ENCODE peak calls at places on chromosomes 13 and 19, in eight cellular contexts. Z is K562, N is HepG2, P is GM23338, T is HCT116, F is GM12878, I is SK-N-SH, U is H1. M is an unnamed sample.

GRCh38 chr13:49580980-49581680 is 4.2 kb downstream of the RCBTB1 start:
- DNase-seq in N (no peak), U (no peak), T (no peak), I (no peak), Z (no peak), P (no peak), F (no peak), M (no peak)

GRCh38 chr19:29499261-29499920 is 26.4 kb upstream of the VSTM2B start:
- DNase-seq in U (no peak), N (no peak), T (no peak), P (peak; percentile 30), Z (no peak), F (no peak), I (no peak), M (no peak)

GRCh38 chr19:53621885-53622710 is 9.7 kb upstream of the DPRX start:
- DNase-seq in F (no peak), I (no peak), U (no peak), Z (no peak), P (no peak), T (no peak), N (peak; percentile 56), M (no peak)

GRCh38 chr13:33312150-33312908 is 26.8 kb upstream of the STARD13 start:
- DNase-seq in P (peak; percentile 37), F (no peak), U (no peak), Z (no peak), T (no peak), I (no peak), N (peak; percentile 14), M (peak; percentile 48)

GRCh38 chr13:35856084-35856483 is 275.1 kb downstream of the DCLK1 start:
- DNase-seq in T (no peak), I (no peak), P (peak; percentile 32), N (no peak), F (no peak), Z (no peak), U (no peak), M (no peak)

GRCh38 chr13:92354583-92354982 is 872.0 kb upstream of the GPC6 start:
- DNase-seq in F (no peak), N (no peak), T (no peak), U (no peak), P (no peak), Z (no peak), I (no peak), M (no peak)

GRCh38 chr13:56189439-56189838 is 951.3 kb upstream of the PRR20A start:
- DNase-seq in T (no peak), F (no peak), I (no peak), P (no peak), Z (no peak), N (no peak), U (no peak), M (no peak)

GRCh38 chr13:33110386-33110712 is 94.1 kb downstream of the KL start:
- DNase-seq in F (no peak), N (no peak), Z (no peak), P (no peak), T (no peak), I (no peak), U (no peak), M (no peak)

GRCh38 chr13:108662528-108662927 is 33.1 kb downstream of the MYO16 start:
- DNase-seq in T (no peak), Z (no peak), N (no peak), U (no peak), P (peak; percentile 4), I (no peak), F (no peak), M (no peak)

GRCh38 chr13:49495783-49496762 is at the start of gene PHF11:
- DNase-seq in I (peak; percentile 57), Z (peak; percentile 83), U (peak; percentile 83), N (peak; percentile 63), P (peak; percentile 78), T (no peak), F (peak; percentile 65), M (peak; percentile 58)

GRCh38 chr19:19738564-19738963 is 5.7 kb upstream of the ZNF14 start:
- DNase-seq in I (peak; percentile 4), F (no peak), P (no peak), N (no peak), Z (no peak), T (no peak), U (no peak), M (no peak)

GRCh38 chr13:26646603-26647002 is 89.1 kb downstream of the WASF3 start:
- DNase-seq in Z (no peak), N (no peak), P (peak; percentile 71), I (no peak), U (no peak), T (no peak), F (no peak), M (no peak)

GRCh38 chr19:48900477-48901452 is 653 bp downstream of the NUCB1 start:
- DNase-seq in N (peak; percentile 29), U (no peak), P (peak; percentile 58), T (no peak), I (peak; percentile 63), F (no peak), Z (peak; percentile 61), M (peak; percentile 29)

GRCh38 chr19:39506944-39507714 is 7.8 kb upstream of the SELENOV start:
- DNase-seq in I (peak; percentile 96), P (peak; percentile 90), F (no peak), U (peak; percentile 81), N (peak; percentile 60), Z (peak; percentile 91), T (no peak), M (peak; percentile 69)

GRCh38 chr13:65940720-65941119 is 1289.4 kb downstream of the PCDH9 start:
- DNase-seq in T (no peak), U (no peak), Z (no peak), I (no peak), P (no peak), F (no peak), N (no peak), M (no peak)

GRCh38 chr19:15452111-15453047 is 2.6 kb upstream of the WIZ start:
- DNase-seq in T (peak; percentile 91), N (peak; percentile 69), F (no peak), P (peak; percentile 99), U (peak; percentile 98), I (peak; percentile 98), Z (peak; percentile 98), M (peak; percentile 94)

DNA sequence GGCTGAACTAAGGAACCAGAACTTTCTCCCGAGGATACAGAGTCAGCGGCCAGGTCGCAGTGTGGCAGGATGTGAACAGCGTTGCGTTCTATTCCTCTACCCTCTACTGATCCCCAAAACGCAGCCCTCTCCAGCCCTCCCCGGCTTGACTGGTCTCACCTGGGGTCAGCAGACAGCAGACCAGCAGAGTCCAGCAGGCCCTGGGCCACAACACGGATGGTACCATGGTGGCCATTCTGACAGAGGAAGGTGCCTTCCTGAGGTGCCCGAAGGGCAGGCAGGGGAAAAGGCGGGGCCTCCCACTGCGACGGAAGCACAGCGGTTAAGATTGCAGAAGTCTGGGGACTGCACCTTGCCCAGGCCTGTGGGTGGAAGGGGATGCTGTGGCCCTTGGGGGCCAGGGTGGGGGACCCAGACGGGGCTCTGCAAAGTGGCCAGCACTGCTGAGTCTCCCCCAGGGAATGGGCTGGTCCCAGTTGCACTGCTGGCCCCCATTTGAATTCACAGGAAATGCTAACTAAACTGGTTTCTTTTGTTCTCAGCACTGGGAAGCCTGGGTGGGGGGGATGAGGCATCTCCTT is at the start of gene ICAM3:
- DNase-seq in Z (no peak), I (no peak), N (no peak), U (peak; percentile 64), F (peak; percentile 43), T (no peak), P (no peak), M (no peak)
- H2AFZ ChIP-seq in Z (no peak within 1 kb of the TSS), I (no peak within 1 kb of the TSS), N (no peak within 1 kb of the TSS), U (peak within 1 kb of the TSS; percentile 69), F (peak within 1 kb of the TSS; percentile 81), T (no peak within 1 kb of the TSS), P (peak within 1 kb of the TSS; percentile 81), M (peak within 1 kb of the TSS; percentile 55)

DNA sequence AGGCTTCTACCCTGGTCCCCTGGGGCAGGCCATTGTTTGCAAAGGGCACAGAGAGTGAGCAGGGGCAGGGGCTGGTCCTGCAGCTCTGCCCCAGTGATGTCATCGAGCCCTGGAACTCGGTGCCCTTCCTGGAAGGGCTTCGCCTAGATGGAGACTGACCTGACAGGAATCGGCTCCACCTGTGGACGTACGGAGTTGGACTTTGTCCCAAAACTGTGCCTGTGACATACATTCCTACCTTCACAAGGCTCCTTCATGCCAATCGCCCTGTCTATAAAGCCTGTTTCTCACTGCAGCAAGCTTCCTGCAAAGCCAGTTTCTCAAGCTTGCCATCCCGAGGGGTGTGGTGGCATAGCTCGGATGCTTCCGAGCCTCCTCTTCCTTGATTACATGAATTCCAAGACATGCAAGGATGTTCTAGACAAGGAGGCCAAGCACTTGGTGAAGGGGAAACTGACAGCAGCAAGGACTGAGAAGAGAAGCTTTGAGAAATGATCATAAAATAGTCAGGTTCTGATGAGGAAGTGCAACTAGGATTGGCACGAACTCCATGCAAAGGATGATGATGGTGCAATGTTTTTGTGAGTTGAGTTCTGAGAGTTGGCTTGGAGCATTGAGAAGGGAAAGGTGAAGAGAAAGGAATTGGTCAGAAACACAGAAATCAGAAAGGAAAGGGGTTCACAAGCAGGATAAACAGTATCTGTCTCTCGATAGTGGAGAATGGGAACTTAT is 73.6 kb upstream of the STK24 start:
- DNase-seq in F (no peak), T (no peak), N (no peak), Z (no peak), P (no peak), U (no peak), I (no peak), M (no peak)
- TF ChIP-seq POLR2AphosphoS5 in F (no peak), T (no peak), N (no peak), Z (no peak), P (no peak), U (no peak), I (no peak), M (no peak)

DNA sequence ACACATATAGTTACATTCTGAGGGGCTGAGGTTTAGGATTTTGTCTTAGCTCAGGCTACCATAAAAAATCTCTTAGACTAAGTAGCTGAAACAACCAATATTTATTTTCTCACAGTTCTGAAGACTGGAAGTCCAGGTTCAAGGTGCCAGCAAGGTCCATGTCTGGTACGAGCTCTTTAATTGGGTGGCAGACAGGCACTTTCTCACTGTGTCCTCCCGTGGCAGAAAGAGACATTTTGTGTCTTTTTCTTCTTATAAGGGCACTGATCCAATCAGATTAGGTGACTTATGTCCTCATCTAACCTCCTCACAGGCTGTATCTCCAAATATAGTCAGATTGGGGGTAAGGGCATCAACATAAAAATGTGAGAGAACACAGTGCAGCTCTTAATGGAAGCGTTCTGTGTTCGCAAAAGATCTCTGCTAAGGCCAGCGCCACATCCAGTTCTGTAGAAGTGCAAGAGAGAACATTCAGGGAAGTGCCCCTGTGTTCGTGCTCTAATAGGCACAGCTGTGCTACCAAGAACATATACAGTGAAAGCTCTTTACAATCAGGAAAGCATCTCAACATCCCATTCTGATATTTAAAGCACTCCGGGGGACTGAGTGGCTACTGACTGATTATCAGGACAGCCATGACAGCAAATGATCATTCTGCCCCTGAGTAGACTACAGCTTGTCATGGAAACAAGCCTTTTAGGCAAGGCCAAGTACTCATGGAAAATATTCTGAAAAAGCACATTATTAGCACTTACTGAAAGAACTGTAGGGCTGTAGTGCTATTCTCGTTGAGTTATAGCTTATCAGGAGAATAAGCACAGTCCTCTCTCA is 819.2 kb downstream of the LIG4 start:
- DNase-seq in I (no peak), P (no peak), F (no peak), T (no peak), N (no peak), Z (no peak), U (no peak), M (no peak)
- H3K4me3 ChIP-seq in I (no peak overlapping the region), P (no peak overlapping the region), F (no peak overlapping the region), T (no peak overlapping the region), N (no peak overlapping the region), Z (no peak overlapping the region), U (no peak overlapping the region), M (no peak overlapping the region)

GRCh38 chr13:105139048-105139379 is 1396.4 kb downstream of the EFNB2 start:
- DNase-seq in U (no peak), F (no peak), N (no peak), P (no peak), I (no peak), Z (no peak), T (no peak), M (no peak)
- H2AFZ ChIP-seq in U (peak overlapping the region; percentile 97), F (peak overlapping the region; percentile 91), N (peak overlapping the region; percentile 95), P (peak overlapping the region; percentile 89), I (no peak overlapping the region), Z (no peak overlapping the region), T (peak overlapping the region; percentile 84), M (no peak overlapping the region)

M was measured in endothelial cell of umbilical vein.